ENCODE peak calls at places on chromosomes 7 and 10, in six cellular contexts. W is NCI-H1105 treated with DMSO at 0.1 percent for 48 hours; C is hypothalamus; D is Panc1; Q is iPS-NIHi11; M is CD8-positive, alpha-beta T cell. N is an unnamed sample.

GRCh38 chr10:86586516-86586915 is 64.9 kb upstream of the WAPL start:
- DNase-seq in D (no peak), W (no peak), Q (no peak), C (no peak), M (no peak), N (peak)

GRCh38 chr10:24561453-24561852 is 162.2 kb downstream of the ARHGAP21 start:
- DNase-seq in M (no peak), D (no peak), Q (no peak), W (no peak), C (no peak), N (no peak)

GRCh38 chr7:74503061-74503460 is 49.4 kb downstream of the GTF2IRD1 start:
- DNase-seq in W (no peak), M (no peak), C (no peak), Q (no peak), D (no peak), N (no peak)

GRCh38 chr7:145092766-145093165 is 256.9 kb upstream of the TPK1 start:
- DNase-seq in C (no peak), Q (no peak), M (no peak), D (no peak), W (no peak), N (no peak)

GRCh38 chr7:491292-491957 is 28.2 kb downstream of the PDGFA start:
- DNase-seq in C (no peak), W (no peak), Q (no peak), D (no peak), M (no peak), N (no peak)

GRCh38 chr10:49363309-49364031 is 32.4 kb downstream of the DRGX start:
- DNase-seq in Q (no peak), C (no peak), D (no peak), W (no peak), M (no peak), N (no peak)

GRCh38 chr7:11775401-11775800 is 56.6 kb downstream of the THSD7A start:
- DNase-seq in Q (no peak), C (no peak), D (no peak), M (no peak), W (no peak), N (no peak)

GRCh38 chr10:89657302-89657701 is 12.3 kb upstream of the PANK1 start:
- DNase-seq in M (no peak), D (no peak), C (no peak), Q (no peak), W (no peak), N (no peak)

GRCh38 chr10:129372168-129372567 is 94.9 kb upstream of the MGMT start:
- DNase-seq in M (no peak), C (no peak), Q (no peak), W (no peak), D (no peak), N (no peak)

GRCh38 chr7:158240801-158241200 is 346.8 kb downstream of the PTPRN2 start:
- DNase-seq in C (no peak), M (no peak), Q (no peak), D (no peak), W (no peak), N (no peak)

GRCh38 chr10:132307823-132308587 is at the start of gene STK32C:
- DNase-seq in C (peak), Q (peak), W (peak), M (peak), D (no peak), N (peak)

GRCh38 chr10:72612203-72612826 is 13.6 kb downstream of the MICU1 start:
- DNase-seq in Q (no peak), C (no peak), W (peak), D (no peak), M (no peak), N (no peak)

GRCh38 chr7:131741446-131741845 is 185.0 kb upstream of the PODXL start:
- DNase-seq in M (no peak), D (no peak), C (no peak), W (no peak), Q (no peak), N (no peak)

GRCh38 chr7:123022576-123022975 is 27.1 kb upstream of the TAS2R16 start:
- DNase-seq in C (no peak), Q (no peak), W (no peak), M (no peak), D (no peak), N (no peak)

GRCh38 chr7:112886171-112886570 is 96.0 kb upstream of the TMEM168 start:
- DNase-seq in Q (no peak), M (no peak), W (no peak), D (no peak), C (no peak), N (no peak)

GRCh38 chr7:36360244-36360643 is 29.4 kb upstream of the ANLN start:
- DNase-seq in C (no peak), W (no peak), Q (peak), D (no peak), M (no peak), N (peak)

GRCh38 chr7:125561006-125561405 is 631.4 kb upstream of the POT1 start:
- DNase-seq in M (no peak), C (no peak), D (no peak), W (no peak), Q (no peak), N (no peak)

GRCh38 chr7:15932318-15932717 is 245.8 kb upstream of the MEOX2 start:
- DNase-seq in C (no peak), M (no peak), W (no peak), Q (no peak), D (no peak), N (no peak)

GRCh38 chr10:34996843-34997242 is 93.3 kb downstream of the CUL2 start:
- DNase-seq in C (no peak), W (no peak), M (no peak), Q (no peak), D (no peak), N (no peak)

GRCh38 chr7:122303971-122304603 is 463 bp downstream of the FEZF1 start:
- DNase-seq in W (peak), C (no peak), M (no peak), Q (peak), D (no peak), N (peak)

GRCh38 chr7:127844707-127845331 is 186.4 kb downstream of the LRRC4 start:
- DNase-seq in M (no peak), D (no peak), W (peak), C (no peak), Q (no peak), N (no peak)

GRCh38 chr7:144144426-144144825 is 21.4 kb downstream of the OR2A14 start:
- DNase-seq in W (no peak), Q (no peak), M (no peak), D (no peak), C (no peak), N (no peak)

GRCh38 chr7:111029574-111030357 is 61.2 kb upstream of the LRRN3 start:
- DNase-seq in D (no peak), M (no peak), W (peak), C (no peak), Q (no peak), N (no peak)

GRCh38 chr10:97154162-97154561 is 31.6 kb downstream of the SLIT1 start:
- DNase-seq in D (no peak), M (no peak), C (no peak), W (no peak), Q (no peak), N (no peak)

GRCh38 chr10:54620352-54620751 is 180.7 kb downstream of the PCDH15 start:
- DNase-seq in Q (no peak), M (no peak), W (no peak), D (no peak), C (no peak), N (no peak)

GRCh38 chr7:1105189-1105588 is 17.3 kb downstream of the GPER1 start:
- DNase-seq in D (no peak), W (no peak), M (no peak), C (no peak), Q (no peak), N (no peak)

GRCh38 chr7:130090745-130091532 is 20.6 kb downstream of the KLHDC10 start:
- DNase-seq in D (no peak), W (no peak), M (no peak), Q (no peak), C (no peak), N (no peak)

GRCh38 chr7:154167051-154167450 is 114.9 kb downstream of the DPP6 start:
- DNase-seq in Q (no peak), W (no peak), C (no peak), M (no peak), D (no peak), N (no peak)

GRCh38 chr7:7175075-7175695 is 7.2 kb upstream of the C1GALT1 start:
- DNase-seq in D (no peak), M (no peak), W (peak), Q (no peak), C (no peak), N (no peak)

GRCh38 chr7:142401951-142402350 is 144.1 kb upstream of the PRSS58 start:
- DNase-seq in M (no peak), Q (no peak), W (no peak), C (no peak), D (no peak), N (no peak)

GRCh38 chr7:94423865-94424264 is 29.2 kb downstream of the COL1A2 start:
- DNase-seq in M (no peak), D (no peak), W (no peak), Q (no peak), C (no peak), N (no peak)

GRCh38 chr10:75137533-75138438 is 26.3 kb downstream of the SAMD8 start:
- DNase-seq in M (no peak), Q (no peak), W (no peak), D (peak), C (no peak), N (no peak)

N was measured in H9.